ENCODE peak calls at places on chromosome 3, in four cellular contexts. One of them, this sample, is unnamed.

GRCh38 chr3:171306631-171307030 is 153.6 kb downstream of the TNIK start:
- DNase-seq in memory B cell: no peak
- DNase-seq in Ammon's horn: peak; percentile 91
- DNase-seq in stimulated activated CD8-positive, alpha-beta memory T cell treated with anti-CD3 and anti-CD28 coated beads, Interleukin-4, amount 100 ng/mL, for 1 hour: no peak
- DNase-seq in this sample: no peak

GRCh38 chr3:156906275-156906674 is 80.1 kb downstream of the LEKR1 start:
- DNase-seq in stimulated activated CD8-positive, alpha-beta memory T cell treated with anti-CD3 and anti-CD28 coated beads, Interleukin-4, amount 100 ng/mL, for 1 hour: no peak
- DNase-seq in Ammon's horn: no peak
- DNase-seq in memory B cell: no peak
- DNase-seq in this sample: no peak

GRCh38 chr3:161104561-161105551 is at the start of gene B3GALNT1:
- DNase-seq in stimulated activated CD8-positive, alpha-beta memory T cell treated with anti-CD3 and anti-CD28 coated beads, Interleukin-4, amount 100 ng/mL, for 1 hour: no peak
- DNase-seq in Ammon's horn: peak; percentile 54
- DNase-seq in memory B cell: peak; percentile 31
- DNase-seq in this sample: no peak

GRCh38 chr3:174424656-174425055 is 434.5 kb upstream of the NAALADL2 start:
- DNase-seq in Ammon's horn: no peak
- DNase-seq in memory B cell: no peak
- DNase-seq in stimulated activated CD8-positive, alpha-beta memory T cell treated with anti-CD3 and anti-CD28 coated beads, Interleukin-4, amount 100 ng/mL, for 1 hour: no peak
- DNase-seq in this sample: no peak

GRCh38 chr3:187994221-187995085 is 159.5 kb upstream of the LPP start:
- DNase-seq in stimulated activated CD8-positive, alpha-beta memory T cell treated with anti-CD3 and anti-CD28 coated beads, Interleukin-4, amount 100 ng/mL, for 1 hour: no peak
- DNase-seq in Ammon's horn: no peak
- DNase-seq in memory B cell: no peak
- DNase-seq in this sample: no peak

GRCh38 chr3:134505485-134505884 is 19.6 kb downstream of the CEP63 start:
- DNase-seq in memory B cell: no peak
- DNase-seq in Ammon's horn: no peak
- DNase-seq in stimulated activated CD8-positive, alpha-beta memory T cell treated with anti-CD3 and anti-CD28 coated beads, Interleukin-4, amount 100 ng/mL, for 1 hour: no peak
- DNase-seq in this sample: no peak

GRCh38 chr3:16665282-16665741 is 60.1 kb upstream of the DAZL start:
- DNase-seq in stimulated activated CD8-positive, alpha-beta memory T cell treated with anti-CD3 and anti-CD28 coated beads, Interleukin-4, amount 100 ng/mL, for 1 hour: no peak
- DNase-seq in memory B cell: no peak
- DNase-seq in Ammon's horn: no peak
- DNase-seq in this sample: no peak

GRCh38 chr3:69088033-69088432 is 3.3 kb downstream of the ARL6IP5 start:
- DNase-seq in stimulated activated CD8-positive, alpha-beta memory T cell treated with anti-CD3 and anti-CD28 coated beads, Interleukin-4, amount 100 ng/mL, for 1 hour: no peak
- DNase-seq in Ammon's horn: no peak
- DNase-seq in memory B cell: no peak
- DNase-seq in this sample: no peak

GRCh38 chr3:122458992-122459391 is 43.1 kb upstream of the WDR5B start:
- DNase-seq in stimulated activated CD8-positive, alpha-beta memory T cell treated with anti-CD3 and anti-CD28 coated beads, Interleukin-4, amount 100 ng/mL, for 1 hour: no peak
- DNase-seq in memory B cell: no peak
- DNase-seq in Ammon's horn: peak; percentile 16
- DNase-seq in this sample: no peak

GRCh38 chr3:47443611-47443995 is 32.1 kb downstream of the SCAP start:
- DNase-seq in Ammon's horn: no peak
- DNase-seq in memory B cell: no peak
- DNase-seq in stimulated activated CD8-positive, alpha-beta memory T cell treated with anti-CD3 and anti-CD28 coated beads, Interleukin-4, amount 100 ng/mL, for 1 hour: no peak
- DNase-seq in this sample: no peak

GRCh38 chr3:172908871-172909270 is 158.3 kb downstream of the ECT2 start:
- DNase-seq in stimulated activated CD8-positive, alpha-beta memory T cell treated with anti-CD3 and anti-CD28 coated beads, Interleukin-4, amount 100 ng/mL, for 1 hour: no peak
- DNase-seq in memory B cell: no peak
- DNase-seq in Ammon's horn: no peak
- DNase-seq in this sample: no peak

GRCh38 chr3:21237638-21238037 is 513.4 kb downstream of the ZNF385D start:
- DNase-seq in memory B cell: no peak
- DNase-seq in stimulated activated CD8-positive, alpha-beta memory T cell treated with anti-CD3 and anti-CD28 coated beads, Interleukin-4, amount 100 ng/mL, for 1 hour: no peak
- DNase-seq in Ammon's horn: no peak
- DNase-seq in this sample: no peak

GRCh38 chr3:61947456-61947855 is 386.1 kb downstream of the PTPRG start:
- DNase-seq in memory B cell: no peak
- DNase-seq in Ammon's horn: peak; percentile 32
- DNase-seq in stimulated activated CD8-positive, alpha-beta memory T cell treated with anti-CD3 and anti-CD28 coated beads, Interleukin-4, amount 100 ng/mL, for 1 hour: no peak
- DNase-seq in this sample: no peak

GRCh38 chr3:83968386-83968785 is 990.4 kb upstream of the CADM2 start:
- DNase-seq in Ammon's horn: no peak
- DNase-seq in stimulated activated CD8-positive, alpha-beta memory T cell treated with anti-CD3 and anti-CD28 coated beads, Interleukin-4, amount 100 ng/mL, for 1 hour: no peak
- DNase-seq in memory B cell: no peak
- DNase-seq in this sample: no peak

GRCh38 chr3:195811756-195812155 is at the start of gene MUC4:
- DNase-seq in Ammon's horn: no peak
- DNase-seq in memory B cell: no peak
- DNase-seq in stimulated activated CD8-positive, alpha-beta memory T cell treated with anti-CD3 and anti-CD28 coated beads, Interleukin-4, amount 100 ng/mL, for 1 hour: no peak
- DNase-seq in this sample: no peak

GRCh38 chr3:133466531-133467386 is 66.9 kb downstream of the BFSP2 start:
- DNase-seq in Ammon's horn: no peak
- DNase-seq in stimulated activated CD8-positive, alpha-beta memory T cell treated with anti-CD3 and anti-CD28 coated beads, Interleukin-4, amount 100 ng/mL, for 1 hour: no peak
- DNase-seq in memory B cell: peak; percentile 37
- DNase-seq in this sample: no peak

This sample was measured in cerebellar nuclear complex.